ENCODE peak calls at places on chromosomes 12 and 14, in five cellular contexts. One of them, this sample, is unnamed.

GRCh38 chr12:106084048-106084671 is 54.6 kb downstream of the NUAK1 start:
- DNase-seq in thoracic aorta: no peak
- DNase-seq in fibroblast of the aortic adventitia: peak
- DNase-seq in naive thymus-derived CD4-positive, alpha-beta T cell: no peak
- DNase-seq in lower leg skin: no peak
- DNase-seq in this sample: no peak

GRCh38 chr14:105617201-105617777 is 90.9 kb downstream of the TMEM121 start:
- DNase-seq in fibroblast of the aortic adventitia: no peak
- DNase-seq in lower leg skin: no peak
- DNase-seq in naive thymus-derived CD4-positive, alpha-beta T cell: no peak
- DNase-seq in thoracic aorta: no peak
- DNase-seq in this sample: peak

GRCh38 chr12:124487065-124487833 is 80.2 kb downstream of the NCOR2 start:
- DNase-seq in lower leg skin: no peak
- DNase-seq in thoracic aorta: no peak
- DNase-seq in fibroblast of the aortic adventitia: no peak
- DNase-seq in naive thymus-derived CD4-positive, alpha-beta T cell: no peak
- DNase-seq in this sample: no peak

GRCh38 chr12:102096855-102097254 is 23.1 kb downstream of the NUP37 start:
- DNase-seq in thoracic aorta: no peak
- DNase-seq in naive thymus-derived CD4-positive, alpha-beta T cell: no peak
- DNase-seq in lower leg skin: no peak
- DNase-seq in fibroblast of the aortic adventitia: no peak
- DNase-seq in this sample: no peak

GRCh38 chr14:27077181-27077738 is 479.4 kb upstream of the NOVA1 start:
- DNase-seq in thoracic aorta: no peak
- DNase-seq in lower leg skin: no peak
- DNase-seq in fibroblast of the aortic adventitia: no peak
- DNase-seq in naive thymus-derived CD4-positive, alpha-beta T cell: no peak
- DNase-seq in this sample: no peak

GRCh38 chr14:58276208-58276607 is 22.1 kb upstream of the ARID4A start:
- DNase-seq in fibroblast of the aortic adventitia: no peak
- DNase-seq in thoracic aorta: no peak
- DNase-seq in lower leg skin: no peak
- DNase-seq in naive thymus-derived CD4-positive, alpha-beta T cell: no peak
- DNase-seq in this sample: no peak

GRCh38 chr14:22071001-22071400 is 397.4 kb upstream of the OR4E1 start:
- DNase-seq in naive thymus-derived CD4-positive, alpha-beta T cell: peak
- DNase-seq in lower leg skin: no peak
- DNase-seq in thoracic aorta: no peak
- DNase-seq in fibroblast of the aortic adventitia: no peak
- DNase-seq in this sample: no peak

GRCh38 chr14:75985618-75986438 is at the start of gene IFT43:
- DNase-seq in thoracic aorta: peak
- DNase-seq in naive thymus-derived CD4-positive, alpha-beta T cell: peak
- DNase-seq in fibroblast of the aortic adventitia: peak
- DNase-seq in lower leg skin: peak
- DNase-seq in this sample: peak

GRCh38 chr14:98408024-98408555 is 863.9 kb downstream of the BCL11B start:
- DNase-seq in lower leg skin: no peak
- DNase-seq in thoracic aorta: no peak
- DNase-seq in naive thymus-derived CD4-positive, alpha-beta T cell: no peak
- DNase-seq in fibroblast of the aortic adventitia: no peak
- DNase-seq in this sample: no peak

GRCh38 chr14:29264865-29265264 is 498.3 kb downstream of the FOXG1 start:
- DNase-seq in fibroblast of the aortic adventitia: no peak
- DNase-seq in naive thymus-derived CD4-positive, alpha-beta T cell: no peak
- DNase-seq in thoracic aorta: no peak
- DNase-seq in lower leg skin: no peak
- DNase-seq in this sample: no peak

GRCh38 chr12:13049816-13050215 is 5.6 kb downstream of the FAM234B start:
- DNase-seq in naive thymus-derived CD4-positive, alpha-beta T cell: no peak
- DNase-seq in lower leg skin: no peak
- DNase-seq in thoracic aorta: no peak
- DNase-seq in fibroblast of the aortic adventitia: peak
- DNase-seq in this sample: no peak

GRCh38 chr14:52961060-52961639 is 10.3 kb upstream of the FERMT2 start:
- DNase-seq in naive thymus-derived CD4-positive, alpha-beta T cell: peak
- DNase-seq in thoracic aorta: no peak
- DNase-seq in fibroblast of the aortic adventitia: peak
- DNase-seq in lower leg skin: no peak
- DNase-seq in this sample: peak

GRCh38 chr12:8860165-8860961 is 37.9 kb downstream of the A2ML1 start:
- DNase-seq in lower leg skin: peak
- DNase-seq in thoracic aorta: no peak
- DNase-seq in naive thymus-derived CD4-positive, alpha-beta T cell: peak
- DNase-seq in fibroblast of the aortic adventitia: peak
- DNase-seq in this sample: peak

GRCh38 chr14:30138517-30138916 is 210.9 kb upstream of the PRKD1 start:
- DNase-seq in fibroblast of the aortic adventitia: no peak
- DNase-seq in thoracic aorta: no peak
- DNase-seq in lower leg skin: no peak
- DNase-seq in naive thymus-derived CD4-positive, alpha-beta T cell: no peak
- DNase-seq in this sample: no peak

GRCh38 chr12:95790025-95790911 is at the start of gene NTN4:
- DNase-seq in fibroblast of the aortic adventitia: peak
- DNase-seq in thoracic aorta: no peak
- DNase-seq in naive thymus-derived CD4-positive, alpha-beta T cell: no peak
- DNase-seq in lower leg skin: peak
- DNase-seq in this sample: no peak

GRCh38 chr12:82625523-82625922 is 61.2 kb upstream of the TMTC2 start:
- DNase-seq in naive thymus-derived CD4-positive, alpha-beta T cell: no peak
- DNase-seq in lower leg skin: no peak
- DNase-seq in fibroblast of the aortic adventitia: no peak
- DNase-seq in thoracic aorta: no peak
- DNase-seq in this sample: no peak

DNA sequence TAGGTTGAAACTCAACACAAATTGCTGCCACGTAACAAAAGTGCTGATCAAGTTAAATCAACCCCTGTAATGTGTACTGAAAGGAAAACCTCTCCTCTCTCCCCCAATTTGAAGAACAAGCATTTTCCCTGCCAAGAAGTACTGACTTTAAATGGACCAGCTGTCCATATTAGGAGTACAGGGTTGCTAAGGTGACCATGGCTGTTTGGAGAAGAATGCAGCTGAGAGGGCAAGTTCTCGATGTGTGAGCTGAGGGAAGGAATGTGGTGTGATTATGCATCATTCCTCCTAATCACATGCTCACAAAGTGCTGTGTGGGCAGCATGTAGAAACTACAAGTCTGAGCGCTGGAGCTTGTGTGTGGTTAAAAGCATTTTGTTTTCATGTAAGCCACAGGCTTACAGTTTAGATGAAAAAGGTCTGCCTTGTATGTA is 50.9 kb upstream of the CCT2 start:
- DNase-seq in naive thymus-derived CD4-positive, alpha-beta T cell: no peak
- DNase-seq in thoracic aorta: peak
- DNase-seq in lower leg skin: no peak
- DNase-seq in fibroblast of the aortic adventitia: peak
- DNase-seq in this sample: peak
- H3K4me3 ChIP-seq in naive thymus-derived CD4-positive, alpha-beta T cell: no peak
- H3K4me3 ChIP-seq in thoracic aorta: peak
- H3K4me3 ChIP-seq in lower leg skin: no peak
- H3K4me3 ChIP-seq in fibroblast of the aortic adventitia: peak
- H3K4me3 ChIP-seq in this sample: no peak

GRCh38 chr12:104462931-104463339 is 6.2 kb downstream of the CHST11 start:
- DNase-seq in thoracic aorta: no peak
- DNase-seq in lower leg skin: no peak
- DNase-seq in fibroblast of the aortic adventitia: peak
- DNase-seq in naive thymus-derived CD4-positive, alpha-beta T cell: peak
- DNase-seq in this sample: no peak
- H3K4me3 ChIP-seq in thoracic aorta: no peak
- H3K4me3 ChIP-seq in lower leg skin: no peak
- H3K4me3 ChIP-seq in fibroblast of the aortic adventitia: no peak
- H3K4me3 ChIP-seq in naive thymus-derived CD4-positive, alpha-beta T cell: peak
- H3K4me3 ChIP-seq in this sample: peak

GRCh38 chr14:62118871-62119270 is 356.7 kb downstream of the SNAPC1 start:
- DNase-seq in lower leg skin: no peak
- DNase-seq in fibroblast of the aortic adventitia: no peak
- DNase-seq in naive thymus-derived CD4-positive, alpha-beta T cell: no peak
- DNase-seq in thoracic aorta: no peak
- DNase-seq in this sample: no peak

GRCh38 chr14:62117010-62117717 is 354.9 kb downstream of the SNAPC1 start:
- DNase-seq in fibroblast of the aortic adventitia: peak
- DNase-seq in naive thymus-derived CD4-positive, alpha-beta T cell: peak
- DNase-seq in lower leg skin: peak
- DNase-seq in thoracic aorta: no peak
- DNase-seq in this sample: peak

GRCh38 chr14:62118461-62118860 is 356.2 kb downstream of the SNAPC1 start:
- DNase-seq in naive thymus-derived CD4-positive, alpha-beta T cell: no peak
- DNase-seq in lower leg skin: no peak
- DNase-seq in thoracic aorta: no peak
- DNase-seq in fibroblast of the aortic adventitia: no peak
- DNase-seq in this sample: no peak

GRCh38 chr14:62117718-62118164 is 355.5 kb downstream of the SNAPC1 start:
- DNase-seq in fibroblast of the aortic adventitia: no peak
- DNase-seq in lower leg skin: no peak
- DNase-seq in naive thymus-derived CD4-positive, alpha-beta T cell: no peak
- DNase-seq in thoracic aorta: no peak
- DNase-seq in this sample: no peak
- H3K4me3 ChIP-seq in fibroblast of the aortic adventitia: no peak
- H3K4me3 ChIP-seq in lower leg skin: no peak
- H3K4me3 ChIP-seq in naive thymus-derived CD4-positive, alpha-beta T cell: peak
- H3K4me3 ChIP-seq in thoracic aorta: peak
- H3K4me3 ChIP-seq in this sample: no peak

DNA sequence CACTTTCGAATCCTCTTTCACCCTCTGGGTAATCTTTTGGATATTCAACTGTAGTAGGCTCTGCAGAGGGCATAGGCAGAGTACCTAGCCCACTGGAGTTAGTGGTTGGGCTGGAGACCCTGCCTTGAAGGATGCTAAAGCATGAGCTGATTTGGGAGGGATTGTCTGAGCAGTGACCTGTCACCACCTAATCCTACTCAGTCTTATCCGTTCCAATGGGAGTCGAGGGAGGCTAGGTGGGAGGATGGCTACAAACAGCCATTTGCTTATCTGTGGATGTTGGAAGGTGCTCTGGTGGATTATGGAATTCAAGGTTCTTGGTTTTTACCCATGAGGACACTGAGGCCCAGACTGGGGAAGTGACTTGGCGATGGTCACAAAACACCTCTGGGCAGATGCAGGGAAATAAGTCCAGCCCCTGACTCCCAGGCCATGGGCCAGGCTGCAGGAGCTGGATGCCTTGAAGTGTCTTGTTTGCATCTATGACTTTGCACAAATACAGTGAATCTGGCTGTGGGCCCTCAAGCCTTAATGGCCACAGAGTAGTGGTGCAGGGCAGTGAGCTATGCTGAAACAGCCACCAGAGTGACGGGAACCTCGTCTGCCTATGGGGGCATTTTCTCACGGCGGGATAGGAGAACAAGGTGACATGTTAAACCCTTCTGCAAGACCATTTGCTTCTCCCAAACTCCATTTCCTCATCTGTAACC is 3.7 kb downstream of the KMT5A start:
- DNase-seq in thoracic aorta: no peak
- DNase-seq in naive thymus-derived CD4-positive, alpha-beta T cell: no peak
- DNase-seq in fibroblast of the aortic adventitia: no peak
- DNase-seq in lower leg skin: no peak
- DNase-seq in this sample: no peak
- H3K4me3 ChIP-seq in thoracic aorta: peak
- H3K4me3 ChIP-seq in naive thymus-derived CD4-positive, alpha-beta T cell: peak
- H3K4me3 ChIP-seq in fibroblast of the aortic adventitia: peak
- H3K4me3 ChIP-seq in lower leg skin: no peak
- H3K4me3 ChIP-seq in this sample: peak